ENCODE peak calls at places on chromosomes 5 and 9, in eight cellular contexts. H is kidney; M is CD4-positive, CD25-positive, alpha-beta regulatory T cell; F is A549; Z is HFF-Myc; X is cardiac muscle cell; P is WERI-Rb-1; R is fibroblast of the aortic adventitia. O is an unnamed sample.

GRCh38 chr5:9316041-9316440 is 229.8 kb downstream of the SEMA5A start:
- DNase-seq in Z (no peak), R (peak), F (no peak), P (no peak), H (no peak), X (no peak), M (no peak), O (no peak)

GRCh38 chr5:95832664-95833063 is 10.1 kb upstream of the GLRX start:
- DNase-seq in R (no peak), H (no peak), Z (no peak), P (no peak), M (no peak), X (no peak), F (no peak), O (no peak)

GRCh38 chr9:127987103-127987614 is 6.4 kb upstream of the EEIG1 start:
- DNase-seq in Z (no peak), H (peak), R (peak), F (peak), P (no peak), X (no peak), M (no peak), O (peak)

GRCh38 chr9:801399-802071 is 40.0 kb upstream of the DMRT1 start:
- DNase-seq in P (no peak), H (no peak), Z (no peak), X (no peak), M (no peak), F (no peak), R (peak), O (peak)

GRCh38 chr9:32413424-32413823 is 29.0 kb downstream of the ACO1 start:
- DNase-seq in M (no peak), R (peak), F (no peak), P (no peak), X (no peak), Z (no peak), H (no peak), O (peak)

GRCh38 chr5:173673295-173674170 is 57.1 kb upstream of the BOD1 start:
- DNase-seq in R (no peak), M (no peak), X (no peak), Z (no peak), P (no peak), F (no peak), H (no peak), O (no peak)

GRCh38 chr5:174140452-174140851 is 94.9 kb downstream of the NSG2 start:
- DNase-seq in H (no peak), R (no peak), X (no peak), Z (no peak), M (no peak), F (no peak), P (no peak), O (no peak)

GRCh38 chr9:83062653-83063527 is at the start of gene RASEF:
- DNase-seq in X (peak), F (peak), Z (no peak), R (no peak), H (peak), P (peak), M (no peak), O (peak)

GRCh38 chr9:2856400-2856799 is 12.5 kb upstream of the PUM3 start:
- DNase-seq in Z (no peak), R (no peak), H (no peak), F (no peak), X (no peak), P (no peak), M (no peak), O (no peak)

GRCh38 chr5:65862384-65862783 is 64.0 kb upstream of the ERBIN start:
- DNase-seq in X (no peak), R (peak), P (no peak), M (no peak), H (no peak), Z (no peak), F (no peak), O (peak)

GRCh38 chr9:105678163-105678562 is 15.9 kb downstream of the TAL2 start:
- DNase-seq in Z (no peak), M (no peak), F (no peak), R (no peak), P (no peak), X (no peak), H (no peak), O (no peak)

GRCh38 chr5:172731286-172732073 is 39.5 kb downstream of the DUSP1 start:
- DNase-seq in X (no peak), H (peak), R (no peak), Z (no peak), M (no peak), P (no peak), F (peak), O (no peak)

GRCh38 chr9:129567329-129567728 is 53.6 kb downstream of the C9orf50 start:
- DNase-seq in M (no peak), P (no peak), Z (no peak), H (no peak), X (no peak), F (no peak), R (no peak), O (no peak)
- H3K4me3 ChIP-seq in M (no peak), P (no peak), Z (no peak), H (no peak), X (no peak), F (peak), R (no peak), O (no peak)

DNA sequence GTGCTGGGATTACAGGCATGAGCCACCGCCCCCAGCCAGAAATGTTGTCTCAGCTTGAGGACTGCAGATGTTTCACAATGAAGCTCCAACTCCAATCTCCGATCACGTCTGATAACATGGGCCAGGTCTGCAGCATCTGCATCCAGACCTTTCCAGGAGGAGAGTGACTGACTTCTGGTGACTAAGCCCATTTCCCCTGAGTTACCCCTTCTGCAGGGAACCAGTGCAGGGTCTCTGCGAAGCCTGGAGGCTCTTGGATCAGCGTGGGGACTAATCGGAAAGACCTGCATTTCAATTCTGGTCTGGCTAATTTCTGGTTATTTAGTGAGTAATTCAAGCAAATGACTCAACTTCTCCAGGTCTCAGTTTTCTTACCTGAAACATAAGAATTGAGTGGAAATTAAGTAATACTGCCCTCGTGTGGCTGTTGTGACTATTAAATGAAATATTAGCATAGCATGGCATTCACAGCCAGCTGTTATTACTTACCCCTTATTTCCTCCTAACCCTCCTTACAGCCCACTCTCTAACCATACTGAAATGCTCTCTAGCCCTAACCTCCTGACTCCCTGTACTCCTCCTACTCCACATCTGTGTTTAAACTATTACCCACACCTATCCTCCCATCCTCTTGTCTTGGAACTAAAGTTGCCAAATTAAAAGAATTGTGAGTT is 2.2 kb upstream of the GNPDA1 start:
- DNase-seq in H (no peak), M (peak), Z (peak), X (peak), P (no peak), R (peak), F (peak), O (peak)
- H3K4me3 ChIP-seq in H (no peak), M (peak), Z (no peak), X (no peak), P (no peak), R (no peak), F (no peak), O (no peak)

DNA sequence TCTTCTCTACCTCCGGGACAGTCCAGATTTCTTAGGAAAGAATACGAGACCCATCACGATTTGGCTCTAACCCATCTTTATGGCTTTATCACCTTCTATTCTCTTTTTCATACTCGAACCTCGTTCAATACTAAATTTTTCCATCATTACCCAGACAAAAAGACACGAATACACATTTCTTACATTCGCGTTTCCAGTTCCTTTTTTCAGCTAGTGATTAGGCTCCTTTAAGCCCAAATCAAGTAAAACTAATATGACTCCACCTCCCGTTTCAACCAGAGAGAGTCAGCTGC is 506 bp downstream of the ZBTB6 start:
- DNase-seq in X (no peak), H (no peak), P (no peak), Z (no peak), M (no peak), R (no peak), F (no peak), O (no peak)
- H3K4me3 ChIP-seq in X (peak), H (peak), P (peak), Z (peak), M (peak), R (peak), F (peak), O (peak)

DNA sequence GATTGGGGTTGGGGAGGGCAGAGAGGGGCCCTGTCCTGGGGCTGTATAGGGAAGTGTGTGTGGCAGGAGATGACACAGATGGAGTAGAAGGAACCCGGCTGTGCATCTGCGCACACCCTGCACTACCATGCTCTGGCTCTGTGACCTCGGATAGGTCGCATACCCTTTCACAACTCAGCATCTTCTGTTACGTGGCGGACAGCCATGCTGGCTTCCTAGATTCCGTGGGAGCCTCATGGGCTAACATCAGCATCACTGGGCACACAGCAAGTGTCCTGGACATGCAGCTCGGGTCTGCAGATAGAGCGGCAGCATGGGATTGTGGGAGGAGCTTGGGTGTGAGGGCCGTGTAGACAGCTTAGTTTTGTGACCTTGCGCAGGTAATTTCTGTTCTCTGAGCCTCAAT is 9.2 kb downstream of the ARPC5L start:
- DNase-seq in H (no peak), P (no peak), R (no peak), Z (no peak), M (no peak), F (no peak), X (no peak), O (no peak)
- H3K4me3 ChIP-seq in H (peak), P (no peak), R (peak), Z (peak), M (peak), F (no peak), X (peak), O (no peak)

O was measured in astrocyte of the spinal cord.